ENCODE peak calls at places on chromosome 5, in ten cellular contexts. G is ovary; F is MM.1S; K is osteoblast; S is dorsolateral prefrontal cortex; M is heart left ventricle; P is CD8-positive, alpha-beta memory T cell; H is H9; B is small intestine; Z is brain microvascular endothelial cell. J is an unnamed sample. For H3K27me3, the result is how much of the 10 kb centered on the place peaks cover.

GRCh38 chr5:38807570-38808461 is 38.0 kb upstream of the OSMR start:
- DNase-seq in M (no peak), S (no peak), Z (peak), K (peak), H (no peak), P (no peak), B (peak), F (no peak), G (no peak), J (no peak)

GRCh38 chr5:9025942-9026341 is 519.9 kb downstream of the SEMA5A start:
- DNase-seq in S (no peak), B (no peak), Z (no peak), M (no peak), F (no peak), G (no peak), H (no peak), P (no peak), K (no peak), J (no peak)

GRCh38 chr5:78912796-78913195 is 72.3 kb downstream of the ARSB start:
- DNase-seq in P (no peak), M (no peak), F (no peak), B (no peak), H (no peak), S (no peak), Z (no peak), G (no peak), K (no peak), J (no peak)

GRCh38 chr5:167770461-167770860 is 521.0 kb upstream of the WWC1 start:
- DNase-seq in P (no peak), K (no peak), H (no peak), G (no peak), M (no peak), F (no peak), Z (no peak), S (no peak), B (no peak), J (peak)

GRCh38 chr5:178460598-178461425 is 129.4 kb downstream of the COL23A1 start:
- DNase-seq in S (peak), F (peak), B (peak), Z (peak), M (peak), H (peak), G (peak), P (no peak), K (peak), J (no peak)

GRCh38 chr5:177447611-177448243 is 1.1 kb downstream of the PRR7 start:
- DNase-seq in B (peak), M (peak), S (peak), G (peak), K (peak), Z (no peak), H (peak), F (no peak), P (no peak), J (no peak)

GRCh38 chr5:139046551-139046950 is 151.6 kb downstream of the SIL1 start:
- DNase-seq in K (no peak), B (no peak), H (no peak), M (no peak), Z (no peak), F (no peak), G (no peak), P (no peak), S (no peak), J (no peak)

GRCh38 chr5:75664933-75665332 is 52.3 kb downstream of the POC5 start:
- DNase-seq in B (no peak), K (no peak), Z (no peak), G (no peak), H (no peak), M (no peak), S (no peak), P (no peak), F (no peak), J (no peak)

GRCh38 chr5:178236126-178236525 is 3.5 kb upstream of the PHYKPL start:
- DNase-seq in G (no peak), Z (no peak), F (no peak), P (no peak), S (no peak), K (no peak), M (no peak), B (no peak), H (no peak), J (no peak)

GRCh38 chr5:56962286-56962685 is 10.4 kb upstream of the MIER3 start:
- DNase-seq in M (no peak), G (no peak), F (no peak), P (no peak), K (no peak), H (no peak), S (no peak), B (no peak), Z (no peak), J (no peak)

GRCh38 chr5:76704131-76704663 is 11.7 kb upstream of the F2R start:
- DNase-seq in Z (no peak), M (no peak), F (no peak), P (no peak), S (no peak), B (peak), G (no peak), K (no peak), H (no peak), J (no peak)
- H3K27me3 ChIP-seq in Z (under half), M (under half), F (under half), P (under half), S (under half), B (under half), G (under half), K (under half), H (under half), J (under half)

GRCh38 chr5:2255915-2256645 is 373.4 kb upstream of the IRX4 start:
- DNase-seq in M (no peak), G (no peak), Z (no peak), H (no peak), P (no peak), S (no peak), K (no peak), B (no peak), F (no peak), J (no peak)

GRCh38 chr5:2253063-2253653 is 370.4 kb upstream of the IRX4 start:
- DNase-seq in H (no peak), G (no peak), K (no peak), P (no peak), M (no peak), S (no peak), F (no peak), B (no peak), Z (no peak), J (no peak)

GRCh38 chr5:2256646-2257288 is 374.0 kb upstream of the IRX4 start:
- DNase-seq in K (no peak), H (no peak), M (no peak), S (no peak), F (no peak), Z (no peak), G (no peak), B (no peak), P (no peak), J (no peak)

GRCh38 chr5:2254880-2255750 is 372.4 kb upstream of the IRX4 start:
- DNase-seq in M (no peak), G (no peak), H (no peak), F (no peak), P (no peak), K (no peak), B (no peak), Z (no peak), S (no peak), J (no peak)

DNA sequence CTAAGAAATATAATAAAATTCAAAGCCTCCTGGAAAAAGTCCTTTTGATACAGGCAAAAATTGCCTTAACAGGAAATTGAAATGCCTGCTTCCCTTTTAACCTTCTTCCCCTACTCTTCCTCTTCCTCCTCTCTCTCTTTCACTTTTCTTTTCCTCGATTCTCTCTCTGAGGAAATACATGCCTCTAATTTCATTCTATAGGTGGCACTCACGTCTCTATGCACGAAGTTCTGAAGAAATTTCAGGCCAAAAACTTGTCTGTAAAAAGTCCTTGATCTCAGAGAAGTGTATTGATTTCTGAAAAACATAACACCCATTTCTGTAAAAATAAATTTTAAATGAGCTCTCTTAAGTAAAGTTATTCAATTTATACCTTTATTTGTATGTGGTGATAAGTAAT is 371.7 kb upstream of the IRX4 start:
- DNase-seq in M (no peak), Z (no peak), H (no peak), F (peak), K (no peak), B (no peak), P (no peak), S (no peak), G (no peak), J (no peak)
- H3K27me3 ChIP-seq in M (under half), Z (under half), H (under half), F (under half), K (under half), B (under half), P (under half), S (under half), G (under half), J (under half)

GRCh38 chr5:107696511-107696910 is 25.8 kb upstream of the EFNA5 start:
- DNase-seq in G (no peak), S (no peak), M (no peak), Z (no peak), P (no peak), K (no peak), B (no peak), F (no peak), H (no peak), J (no peak)
- H3K27me3 ChIP-seq in G (under half), S (under half), M (under half), Z (under half), P (under half), K (under half), B (under half), F (under half), H (under half), J (under half)

GRCh38 chr5:73186976-73187375 is 14.0 kb downstream of the TMEM174 start:
- DNase-seq in F (no peak), Z (no peak), P (no peak), G (no peak), M (no peak), K (peak), B (no peak), S (no peak), H (no peak), J (no peak)
- H3K27me3 ChIP-seq in F (under half), Z (under half), P (under half), G (under half), M (under half), K (under half), B (under half), S (under half), H (under half), J (under half)

GRCh38 chr5:129749101-129749500 is 1.2 kb downstream of the MINAR2 start:
- DNase-seq in M (no peak), H (no peak), S (no peak), Z (no peak), P (no peak), F (no peak), G (no peak), B (no peak), K (no peak), J (no peak)

GRCh38 chr5:129747847-129748407 is at the start of gene MINAR2:
- DNase-seq in Z (no peak), K (no peak), S (no peak), M (no peak), H (no peak), B (no peak), F (no peak), P (no peak), G (no peak), J (no peak)

GRCh38 chr5:129745997-129746396 is 1.9 kb upstream of the MINAR2 start:
- DNase-seq in H (no peak), B (no peak), G (no peak), K (no peak), P (no peak), Z (no peak), S (no peak), M (no peak), F (no peak), J (no peak)

GRCh38 chr5:129743541-129744187 is 4.2 kb upstream of the MINAR2 start:
- DNase-seq in S (no peak), Z (no peak), P (no peak), F (no peak), H (no peak), M (no peak), B (no peak), G (no peak), K (no peak), J (no peak)

DNA sequence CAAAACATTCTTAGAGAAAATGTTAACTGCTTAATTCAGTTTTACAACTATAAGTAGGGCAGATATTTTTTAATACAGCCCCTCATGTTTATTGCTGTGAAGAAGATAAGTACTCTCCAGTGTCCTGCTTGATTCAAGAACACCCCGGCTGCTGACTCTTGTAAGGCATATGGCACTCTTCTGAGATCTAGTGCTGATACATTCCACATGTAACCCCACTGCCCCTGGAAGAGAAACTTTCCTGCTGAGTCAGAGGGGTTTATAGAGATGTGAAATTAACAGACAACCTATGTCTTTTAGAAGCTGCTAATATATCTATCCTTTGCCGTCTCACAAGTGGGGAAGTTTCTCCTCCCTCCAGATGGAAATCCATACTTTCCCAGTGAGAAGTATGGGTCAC is 1.0 kb upstream of the MINAR2 start:
- DNase-seq in P (no peak), S (no peak), G (no peak), Z (peak), M (no peak), F (no peak), H (no peak), B (no peak), K (no peak), J (no peak)
- H3K27me3 ChIP-seq in P (under half), S (under half), G (under half), Z (under half), M (under half), F (under half), H (under half), B (under half), K (under half), J (under half)

GRCh38 chr5:73441377-73441776 is 7.2 kb downstream of the FOXD1 start:
- DNase-seq in B (no peak), K (no peak), P (no peak), G (no peak), H (no peak), Z (no peak), M (no peak), S (no peak), F (no peak), J (no peak)
- H3K27me3 ChIP-seq in B (under half), K (under half), P (half or more), G (under half), H (half or more), Z (under half), M (half or more), S (half or more), F (under half), J (under half)

DNA sequence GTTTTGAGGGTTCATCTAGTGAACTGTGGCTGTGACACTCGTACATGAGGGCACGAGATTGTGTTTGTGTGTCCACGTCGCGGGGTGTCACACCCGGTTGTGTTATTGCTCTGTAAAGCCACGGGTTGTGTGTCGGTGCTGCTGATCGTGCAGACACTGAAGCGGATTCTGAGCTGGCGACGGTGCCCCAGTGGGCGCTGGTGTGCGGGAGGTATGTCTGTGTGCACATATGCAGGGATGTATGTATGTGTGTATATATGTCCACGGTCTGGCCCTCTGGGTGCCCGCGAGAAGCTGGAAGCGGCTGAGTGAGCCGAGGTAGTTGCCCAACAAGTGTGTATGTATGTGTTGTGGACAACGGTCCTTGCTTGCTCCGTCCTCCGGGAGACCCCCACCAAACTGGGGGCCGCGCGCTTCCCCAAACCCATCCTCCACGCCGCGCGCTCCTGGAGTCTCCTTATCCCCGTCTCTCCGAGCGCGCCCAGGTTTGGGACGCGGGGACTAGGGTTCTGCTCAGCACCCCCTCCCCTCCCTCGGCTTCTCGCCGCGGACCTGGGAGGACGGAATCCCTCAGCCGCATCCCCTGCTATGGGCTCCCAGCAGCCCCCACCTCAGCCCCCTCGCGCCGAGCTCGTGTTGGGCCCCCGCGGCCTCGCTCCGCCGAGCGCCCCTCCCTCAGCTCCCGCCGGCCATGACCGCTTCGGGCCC is 578 bp downstream of the PCDH1 start:
- DNase-seq in P (peak), B (peak), K (peak), S (peak), G (no peak), Z (no peak), H (no peak), F (peak), M (no peak), J (no peak)
- H3K27me3 ChIP-seq in P (half or more), B (under half), K (half or more), S (under half), G (under half), Z (half or more), H (under half), F (under half), M (under half), J (half or more)

GRCh38 chr5:168931638-168932345 is 352.6 kb upstream of the PANK3 start:
- DNase-seq in P (no peak), H (no peak), S (no peak), Z (peak), F (no peak), B (no peak), M (no peak), G (no peak), K (peak), J (no peak)
- H3K27me3 ChIP-seq in P (under half), H (under half), S (under half), Z (under half), F (under half), B (under half), M (under half), G (under half), K (under half), J (under half)

GRCh38 chr5:160991205-160991604 is 139.2 kb upstream of the ATP10B start:
- DNase-seq in P (no peak), Z (no peak), G (no peak), K (no peak), B (no peak), F (no peak), H (no peak), M (no peak), S (no peak), J (no peak)
- H3K27me3 ChIP-seq in P (under half), Z (under half), G (under half), K (under half), B (under half), F (under half), H (under half), M (under half), S (under half), J (under half)